ENCODE peak calls at places on chromosomes 12 and 14, in ten cellular contexts. One of them, this sample, is unnamed.

GRCh38 chr14:92704036-92704804 is 44.2 kb downstream of the LGMN start:
- DNase-seq in amniotic epithelial cell: no peak
- DNase-seq in substantia nigra: no peak
- DNase-seq in fibroblast of pulmonary artery: no peak
- DNase-seq in fibroblast of the aortic adventitia: no peak
- DNase-seq in choroid plexus epithelial cell: no peak
- DNase-seq in NCI-H1105: no peak
- DNase-seq in EH: no peak
- DNase-seq in neural crest cell: no peak
- DNase-seq in left cardiac atrium: no peak
- DNase-seq in this sample: no peak

GRCh38 chr14:60195179-60195810 is 30.1 kb upstream of the DHRS7 start:
- DNase-seq in left cardiac atrium: no peak
- DNase-seq in EH: no peak
- DNase-seq in fibroblast of pulmonary artery: peak; percentile 3
- DNase-seq in fibroblast of the aortic adventitia: peak; percentile 4
- DNase-seq in choroid plexus epithelial cell: no peak
- DNase-seq in neural crest cell: no peak
- DNase-seq in NCI-H1105: no peak
- DNase-seq in substantia nigra: no peak
- DNase-seq in amniotic epithelial cell: no peak
- DNase-seq in this sample: no peak

GRCh38 chr12:5210918-5211290 is 167.2 kb downstream of the KCNA5 start:
- DNase-seq in substantia nigra: no peak
- DNase-seq in NCI-H1105: no peak
- DNase-seq in choroid plexus epithelial cell: no peak
- DNase-seq in left cardiac atrium: no peak
- DNase-seq in neural crest cell: no peak
- DNase-seq in fibroblast of pulmonary artery: no peak
- DNase-seq in EH: no peak
- DNase-seq in fibroblast of the aortic adventitia: no peak
- DNase-seq in amniotic epithelial cell: no peak
- DNase-seq in this sample: no peak

GRCh38 chr12:131672311-131672940 is 38.5 kb upstream of the SFSWAP start:
- DNase-seq in fibroblast of pulmonary artery: no peak
- DNase-seq in amniotic epithelial cell: no peak
- DNase-seq in EH: no peak
- DNase-seq in neural crest cell: no peak
- DNase-seq in choroid plexus epithelial cell: no peak
- DNase-seq in NCI-H1105: no peak
- DNase-seq in substantia nigra: no peak
- DNase-seq in fibroblast of the aortic adventitia: no peak
- DNase-seq in left cardiac atrium: no peak
- DNase-seq in this sample: no peak

GRCh38 chr12:116420476-116420875 is 138.7 kb upstream of the MAP1LC3B2 start:
- DNase-seq in choroid plexus epithelial cell: no peak
- DNase-seq in fibroblast of pulmonary artery: no peak
- DNase-seq in left cardiac atrium: no peak
- DNase-seq in amniotic epithelial cell: no peak
- DNase-seq in substantia nigra: no peak
- DNase-seq in neural crest cell: no peak
- DNase-seq in NCI-H1105: no peak
- DNase-seq in fibroblast of the aortic adventitia: no peak
- DNase-seq in EH: no peak
- DNase-seq in this sample: no peak

GRCh38 chr12:26869908-26870459 is 37.0 kb upstream of the ITPR2 start:
- DNase-seq in neural crest cell: no peak
- DNase-seq in choroid plexus epithelial cell: no peak
- DNase-seq in fibroblast of pulmonary artery: no peak
- DNase-seq in NCI-H1105: no peak
- DNase-seq in substantia nigra: no peak
- DNase-seq in fibroblast of the aortic adventitia: no peak
- DNase-seq in left cardiac atrium: no peak
- DNase-seq in EH: no peak
- DNase-seq in amniotic epithelial cell: no peak
- DNase-seq in this sample: no peak

GRCh38 chr14:53971501-53971900 is 14.9 kb upstream of the BMP4 start:
- DNase-seq in left cardiac atrium: no peak
- DNase-seq in fibroblast of the aortic adventitia: no peak
- DNase-seq in NCI-H1105: no peak
- DNase-seq in choroid plexus epithelial cell: no peak
- DNase-seq in EH: peak; percentile 18
- DNase-seq in amniotic epithelial cell: no peak
- DNase-seq in fibroblast of pulmonary artery: no peak
- DNase-seq in neural crest cell: no peak
- DNase-seq in substantia nigra: no peak
- DNase-seq in this sample: no peak

GRCh38 chr12:133231001-133231400 is 4.7 kb downstream of the ANHX start:
- DNase-seq in fibroblast of pulmonary artery: no peak
- DNase-seq in NCI-H1105: no peak
- DNase-seq in EH: no peak
- DNase-seq in fibroblast of the aortic adventitia: no peak
- DNase-seq in choroid plexus epithelial cell: no peak
- DNase-seq in neural crest cell: no peak
- DNase-seq in left cardiac atrium: no peak
- DNase-seq in amniotic epithelial cell: no peak
- DNase-seq in substantia nigra: no peak
- DNase-seq in this sample: no peak

GRCh38 chr14:21257395-21258193 is 11.6 kb downstream of the HNRNPC start:
- DNase-seq in fibroblast of the aortic adventitia: no peak
- DNase-seq in neural crest cell: no peak
- DNase-seq in NCI-H1105: no peak
- DNase-seq in left cardiac atrium: no peak
- DNase-seq in fibroblast of pulmonary artery: no peak
- DNase-seq in substantia nigra: no peak
- DNase-seq in choroid plexus epithelial cell: peak; percentile 31
- DNase-seq in EH: peak; percentile 43
- DNase-seq in amniotic epithelial cell: peak; percentile 35
- DNase-seq in this sample: no peak

GRCh38 chr14:94381149-94382030 is 7.0 kb downstream of the SERPINA1 start:
- DNase-seq in fibroblast of the aortic adventitia: no peak
- DNase-seq in EH: no peak
- DNase-seq in NCI-H1105: no peak
- DNase-seq in amniotic epithelial cell: no peak
- DNase-seq in choroid plexus epithelial cell: no peak
- DNase-seq in left cardiac atrium: no peak
- DNase-seq in fibroblast of pulmonary artery: no peak
- DNase-seq in substantia nigra: no peak
- DNase-seq in neural crest cell: no peak
- DNase-seq in this sample: no peak

GRCh38 chr14:68399971-68400370 is 392.9 kb downstream of the ZFP36L1 start:
- DNase-seq in NCI-H1105: no peak
- DNase-seq in amniotic epithelial cell: no peak
- DNase-seq in EH: no peak
- DNase-seq in neural crest cell: no peak
- DNase-seq in left cardiac atrium: no peak
- DNase-seq in choroid plexus epithelial cell: no peak
- DNase-seq in fibroblast of pulmonary artery: no peak
- DNase-seq in fibroblast of the aortic adventitia: no peak
- DNase-seq in substantia nigra: no peak
- DNase-seq in this sample: no peak

GRCh38 chr12:81167694-81168093 is 89.8 kb downstream of the ACSS3 start:
- DNase-seq in substantia nigra: no peak
- DNase-seq in NCI-H1105: no peak
- DNase-seq in neural crest cell: no peak
- DNase-seq in amniotic epithelial cell: peak; percentile 38
- DNase-seq in fibroblast of the aortic adventitia: peak; percentile 28
- DNase-seq in choroid plexus epithelial cell: peak; percentile 60
- DNase-seq in EH: peak; percentile 54
- DNase-seq in fibroblast of pulmonary artery: peak; percentile 36
- DNase-seq in left cardiac atrium: no peak
- DNase-seq in this sample: no peak

GRCh38 chr14:26394114-26394855 is 203.5 kb downstream of the NOVA1 start:
- DNase-seq in choroid plexus epithelial cell: peak; percentile 48
- DNase-seq in amniotic epithelial cell: no peak
- DNase-seq in EH: no peak
- DNase-seq in fibroblast of the aortic adventitia: peak; percentile 68
- DNase-seq in substantia nigra: no peak
- DNase-seq in left cardiac atrium: no peak
- DNase-seq in fibroblast of pulmonary artery: peak; percentile 69
- DNase-seq in neural crest cell: no peak
- DNase-seq in NCI-H1105: peak; percentile 91
- DNase-seq in this sample: no peak

GRCh38 chr12:15304296-15304695 is 18.0 kb upstream of the PTPRO start:
- DNase-seq in amniotic epithelial cell: no peak
- DNase-seq in substantia nigra: no peak
- DNase-seq in fibroblast of pulmonary artery: no peak
- DNase-seq in fibroblast of the aortic adventitia: no peak
- DNase-seq in NCI-H1105: no peak
- DNase-seq in choroid plexus epithelial cell: no peak
- DNase-seq in EH: no peak
- DNase-seq in left cardiac atrium: no peak
- DNase-seq in neural crest cell: no peak
- DNase-seq in this sample: no peak

GRCh38 chr12:123938679-123939480 is 33.8 kb downstream of the CCDC92 start:
- DNase-seq in fibroblast of the aortic adventitia: no peak
- DNase-seq in EH: peak; percentile 15
- DNase-seq in fibroblast of pulmonary artery: no peak
- DNase-seq in amniotic epithelial cell: no peak
- DNase-seq in NCI-H1105: no peak
- DNase-seq in neural crest cell: peak; percentile 23
- DNase-seq in substantia nigra: no peak
- DNase-seq in left cardiac atrium: no peak
- DNase-seq in choroid plexus epithelial cell: peak; percentile 14
- DNase-seq in this sample: no peak

GRCh38 chr14:51715742-51716141 is 64.0 kb downstream of the FRMD6 start:
- DNase-seq in EH: no peak
- DNase-seq in amniotic epithelial cell: no peak
- DNase-seq in substantia nigra: no peak
- DNase-seq in neural crest cell: no peak
- DNase-seq in fibroblast of pulmonary artery: no peak
- DNase-seq in NCI-H1105: no peak
- DNase-seq in left cardiac atrium: no peak
- DNase-seq in fibroblast of the aortic adventitia: no peak
- DNase-seq in choroid plexus epithelial cell: no peak
- DNase-seq in this sample: no peak

GRCh38 chr12:12721251-12721689 is 4.1 kb downstream of the CDKN1B start:
- DNase-seq in NCI-H1105: no peak
- DNase-seq in choroid plexus epithelial cell: peak; percentile 18
- DNase-seq in amniotic epithelial cell: no peak
- DNase-seq in left cardiac atrium: no peak
- DNase-seq in fibroblast of pulmonary artery: no peak
- DNase-seq in substantia nigra: no peak
- DNase-seq in fibroblast of the aortic adventitia: peak; percentile 27
- DNase-seq in EH: peak; percentile 48
- DNase-seq in neural crest cell: no peak
- DNase-seq in this sample: no peak

GRCh38 chr12:3262466-3262865 is 185.3 kb downstream of the TSPAN9 start:
- DNase-seq in neural crest cell: no peak
- DNase-seq in NCI-H1105: peak; percentile 18
- DNase-seq in EH: no peak
- DNase-seq in fibroblast of the aortic adventitia: no peak
- DNase-seq in choroid plexus epithelial cell: no peak
- DNase-seq in left cardiac atrium: no peak
- DNase-seq in amniotic epithelial cell: peak; percentile 25
- DNase-seq in fibroblast of pulmonary artery: no peak
- DNase-seq in substantia nigra: no peak
- DNase-seq in this sample: no peak

GRCh38 chr14:99159341-99160340 is 112.4 kb downstream of the BCL11B start:
- DNase-seq in fibroblast of pulmonary artery: no peak
- DNase-seq in neural crest cell: no peak
- DNase-seq in choroid plexus epithelial cell: no peak
- DNase-seq in left cardiac atrium: no peak
- DNase-seq in amniotic epithelial cell: no peak
- DNase-seq in fibroblast of the aortic adventitia: no peak
- DNase-seq in NCI-H1105: no peak
- DNase-seq in EH: no peak
- DNase-seq in substantia nigra: no peak
- DNase-seq in this sample: no peak

GRCh38 chr14:90489306-90489705 is 92.5 kb downstream of the CALM1 start:
- DNase-seq in substantia nigra: no peak
- DNase-seq in neural crest cell: no peak
- DNase-seq in EH: no peak
- DNase-seq in amniotic epithelial cell: no peak
- DNase-seq in left cardiac atrium: no peak
- DNase-seq in NCI-H1105: no peak
- DNase-seq in fibroblast of the aortic adventitia: no peak
- DNase-seq in choroid plexus epithelial cell: no peak
- DNase-seq in fibroblast of pulmonary artery: no peak
- DNase-seq in this sample: no peak

GRCh38 chr14:32514236-32514635 is 185.1 kb downstream of the AKAP6 start:
- DNase-seq in left cardiac atrium: no peak
- DNase-seq in neural crest cell: no peak
- DNase-seq in NCI-H1105: no peak
- DNase-seq in choroid plexus epithelial cell: peak; percentile 38
- DNase-seq in fibroblast of the aortic adventitia: no peak
- DNase-seq in substantia nigra: no peak
- DNase-seq in EH: peak; percentile 38
- DNase-seq in amniotic epithelial cell: peak; percentile 59
- DNase-seq in fibroblast of pulmonary artery: peak; percentile 19
- DNase-seq in this sample: no peak